ENCODE peak calls at places on chromosomes 1 and 21, in four cellular contexts. T is activated naive CD4-positive, alpha-beta T cell; I is GM12891; N is KG1. D is an unnamed sample.

GRCh38 chr1:172637522-172637921 is 21.4 kb upstream of the FASLG start:
- DNase-seq in N (no peak), I (no peak), T (no peak), D (peak; percentile 36)

GRCh38 chr1:169060010-169060722 is 46.3 kb upstream of the ATP1B1 start:
- DNase-seq in I (no peak), T (no peak), N (no peak), D (no peak)

GRCh38 chr1:156600733-156601121 is 552 bp downstream of the GPATCH4 start:
- DNase-seq in N (no peak), T (no peak), I (no peak), D (no peak)

GRCh38 chr1:221488531-221488930 is 253.4 kb downstream of the DUSP10 start:
- DNase-seq in T (no peak), N (no peak), I (no peak), D (no peak)

GRCh38 chr1:32967863-32968571 is 3.4 kb upstream of the RNF19B start:
- DNase-seq in T (no peak), N (no peak), I (no peak), D (no peak)

GRCh38 chr1:94309216-94309615 is 71.8 kb upstream of the ARHGAP29 start:
- DNase-seq in T (no peak), I (no peak), N (no peak), D (no peak)

GRCh38 chr1:55416164-55416842 is 201.1 kb upstream of the USP24 start:
- DNase-seq in I (no peak), N (no peak), T (no peak), D (no peak)

GRCh38 chr1:30757196-30757949 is at the start of gene LAPTM5:
- DNase-seq in T (peak; percentile 33), I (no peak), N (peak; percentile 49), D (no peak)

GRCh38 chr21:36330904-36331303 is 10.9 kb downstream of the MORC3 start:
- DNase-seq in I (no peak), T (no peak), N (no peak), D (peak; percentile 50)

GRCh38 chr1:229225331-229225782 is 45.6 kb upstream of the RAB4A start:
- DNase-seq in N (no peak), T (no peak), I (no peak), D (no peak)

GRCh38 chr1:36871146-36871971 is 163.0 kb downstream of the GRIK3 start:
- DNase-seq in N (no peak), T (no peak), I (no peak), D (no peak)

GRCh38 chr1:75233302-75233929 is 99.2 kb downstream of the LHX8 start:
- DNase-seq in N (no peak), T (no peak), I (no peak), D (peak; percentile 22)

GRCh38 chr1:27402349-27402754 is 9.9 kb downstream of the GPR3 start:
- DNase-seq in N (no peak), T (no peak), I (no peak), D (no peak)

GRCh38 chr1:17858027-17858426 is 102.9 kb downstream of the ACTL8 start:
- DNase-seq in I (no peak), T (no peak), N (no peak), D (no peak)

GRCh38 chr1:86706018-86706417 is 1.6 kb downstream of the SH3GLB1 start:
- DNase-seq in N (no peak), I (no peak), T (no peak), D (no peak)

GRCh38 chr1:90836345-90836679 is 119.2 kb upstream of the BARHL2 start:
- DNase-seq in T (no peak), N (no peak), I (no peak), D (no peak)

GRCh38 chr1:212368073-212368484 is 46.6 kb downstream of the PACC1 start:
- DNase-seq in I (peak; percentile 28), N (peak; percentile 19), T (peak; percentile 11), D (peak; percentile 83)

GRCh38 chr1:160548183-160548582 is 25.1 kb upstream of the SLAMF6 start:
- DNase-seq in I (no peak), T (no peak), N (no peak), D (no peak)

GRCh38 chr1:214549604-214550338 is 1.6 kb downstream of the PTPN14 start:
- DNase-seq in T (no peak), N (no peak), I (no peak), D (no peak)

GRCh38 chr21:21383126-21383525 is 384.9 kb downstream of the NCAM2 start:
- DNase-seq in T (no peak), I (no peak), N (no peak), D (no peak)

GRCh38 chr21:44739316-44739715 is 27.9 kb upstream of the TSPEAR start:
- DNase-seq in I (no peak), T (no peak), N (no peak), D (no peak)

GRCh38 chr1:210770396-210770984 is 363.5 kb downstream of the KCNH1 start:
- DNase-seq in N (no peak), I (no peak), T (no peak), D (no peak)

GRCh38 chr1:1021010-1021845 is 1.3 kb downstream of the AGRN start:
- DNase-seq in T (no peak), N (no peak), I (no peak), D (peak; percentile 75)

GRCh38 chr1:156475568-156476500 is 24.7 kb downstream of the MEF2D start:
- DNase-seq in N (no peak), I (no peak), T (no peak), D (no peak)

GRCh38 chr1:240029418-240029817 is 62.3 kb upstream of the FMN2 start:
- DNase-seq in N (no peak), T (no peak), I (no peak), D (no peak)

GRCh38 chr1:2584822-2585317 is 1.7 kb upstream of the PRXL2B start:
- DNase-seq in T (no peak), I (no peak), N (no peak), D (no peak)

GRCh38 chr1:234535763-234536515 is 57.0 kb upstream of the TARBP1 start:
- DNase-seq in N (no peak), T (no peak), I (no peak), D (no peak)

GRCh38 chr21:40333731-40334130 is 466.5 kb downstream of the PCP4 start:
- DNase-seq in N (no peak), I (no peak), T (no peak), D (no peak)

GRCh38 chr1:79283451-79283850 is 276.9 kb upstream of the ADGRL4 start:
- DNase-seq in N (no peak), I (no peak), T (no peak), D (no peak)

GRCh38 chr1:47755368-47755990 is 241.7 kb downstream of the TRABD2B start:
- DNase-seq in T (peak; percentile 7), N (no peak), I (peak; percentile 48), D (peak; percentile 83)

GRCh38 chr1:145985502-145986439 is 10.6 kb downstream of the TXNIP start:
- DNase-seq in N (no peak), T (no peak), I (no peak), D (no peak)

GRCh38 chr1:44423706-44424546 is 18.9 kb downstream of the RNF220 start:
- DNase-seq in I (no peak), T (no peak), N (peak; percentile 79), D (no peak)

GRCh38 chr1:84174051-84174556 is 30.0 kb downstream of the PRKACB start:
- DNase-seq in N (no peak), T (no peak), I (no peak), D (no peak)

GRCh38 chr1:85273397-85273796 is 3.0 kb downstream of the BCL10 start:
- DNase-seq in N (no peak), I (no peak), T (no peak), D (no peak)

GRCh38 chr1:17081439-17081838 is 27.6 kb upstream of the SDHB start:
- DNase-seq in I (no peak), N (no peak), T (no peak), D (no peak)

GRCh38 chr1:47325530-47325929 is 8.1 kb upstream of the CMPK1 start:
- DNase-seq in N (no peak), T (no peak), I (no peak), D (no peak)

GRCh38 chr1:8409107-8409506 is 91.2 kb downstream of the SLC45A1 start:
- DNase-seq in T (no peak), I (peak; percentile 21), N (no peak), D (peak; percentile 68)

GRCh38 chr1:210294991-210295773 is 33.5 kb upstream of the HHAT start:
- DNase-seq in N (no peak), I (no peak), T (no peak), D (no peak)

GRCh38 chr1:64915381-64916274 is 50.7 kb downstream of the JAK1 start:
- DNase-seq in I (no peak), T (no peak), N (no peak), D (no peak)

D was measured in K562.